ENCODE peak calls at places on chromosomes 11 and 22, in eight cellular contexts. One of them, this sample, is unnamed.

GRCh38 chr11:46357483-46357936 is 10.2 kb downstream of the DGKZ start:
- DNase-seq in SK-N-SH: no peak
- DNase-seq in suprapubic skin: no peak
- DNase-seq in neural progenitor cell: no peak
- DNase-seq in stomach: peak; percentile 86
- DNase-seq in Peyer's patch: peak; percentile 62
- DNase-seq in cardiac muscle cell: no peak
- DNase-seq in right lobe of liver: no peak
- DNase-seq in this sample: no peak

GRCh38 chr11:1881442-1882264 is 10.0 kb downstream of the PRR33 start:
- DNase-seq in SK-N-SH: no peak
- DNase-seq in suprapubic skin: peak; percentile 73
- DNase-seq in neural progenitor cell: no peak
- DNase-seq in stomach: no peak
- DNase-seq in Peyer's patch: peak; percentile 63
- DNase-seq in cardiac muscle cell: no peak
- DNase-seq in right lobe of liver: no peak
- DNase-seq in this sample: peak; percentile 65

GRCh38 chr22:44429941-44430587 is 68.0 kb downstream of the RTL6 start:
- DNase-seq in SK-N-SH: no peak
- DNase-seq in suprapubic skin: no peak
- DNase-seq in neural progenitor cell: no peak
- DNase-seq in stomach: no peak
- DNase-seq in Peyer's patch: no peak
- DNase-seq in cardiac muscle cell: no peak
- DNase-seq in right lobe of liver: no peak
- DNase-seq in this sample: no peak

GRCh38 chr11:45615182-45615792 is 50.1 kb downstream of the CHST1 start:
- DNase-seq in SK-N-SH: no peak
- DNase-seq in suprapubic skin: no peak
- DNase-seq in neural progenitor cell: no peak
- DNase-seq in stomach: no peak
- DNase-seq in Peyer's patch: no peak
- DNase-seq in cardiac muscle cell: no peak
- DNase-seq in right lobe of liver: no peak
- DNase-seq in this sample: no peak

GRCh38 chr11:130531061-130531460 is 82.6 kb downstream of the ADAMTS15 start:
- DNase-seq in SK-N-SH: no peak
- DNase-seq in suprapubic skin: no peak
- DNase-seq in neural progenitor cell: no peak
- DNase-seq in stomach: no peak
- DNase-seq in Peyer's patch: no peak
- DNase-seq in cardiac muscle cell: no peak
- DNase-seq in right lobe of liver: no peak
- DNase-seq in this sample: no peak

GRCh38 chr22:37484115-37485005 is 1.8 kb downstream of the MFNG start:
- DNase-seq in SK-N-SH: no peak
- DNase-seq in suprapubic skin: no peak
- DNase-seq in neural progenitor cell: peak; percentile 71
- DNase-seq in stomach: peak; percentile 72
- DNase-seq in Peyer's patch: peak; percentile 97
- DNase-seq in cardiac muscle cell: no peak
- DNase-seq in right lobe of liver: peak; percentile 86
- DNase-seq in this sample: peak; percentile 85

GRCh38 chr11:1202776-1203504 is 19.9 kb upstream of the MUC5B start:
- DNase-seq in SK-N-SH: peak; percentile 96
- DNase-seq in suprapubic skin: peak; percentile 64
- DNase-seq in neural progenitor cell: peak; percentile 83
- DNase-seq in stomach: peak; percentile 76
- DNase-seq in Peyer's patch: peak; percentile 79
- DNase-seq in cardiac muscle cell: peak; percentile 68
- DNase-seq in right lobe of liver: peak; percentile 65
- DNase-seq in this sample: peak; percentile 33

GRCh38 chr22:44030051-44030701 is 6.1 kb downstream of the PARVB start:
- DNase-seq in SK-N-SH: no peak
- DNase-seq in suprapubic skin: no peak
- DNase-seq in neural progenitor cell: no peak
- DNase-seq in stomach: no peak
- DNase-seq in Peyer's patch: no peak
- DNase-seq in cardiac muscle cell: no peak
- DNase-seq in right lobe of liver: no peak
- DNase-seq in this sample: no peak

GRCh38 chr11:69910519-69911309 is 91.5 kb upstream of the FGF3 start:
- DNase-seq in SK-N-SH: no peak
- DNase-seq in suprapubic skin: peak; percentile 42
- DNase-seq in neural progenitor cell: no peak
- DNase-seq in stomach: no peak
- DNase-seq in Peyer's patch: no peak
- DNase-seq in cardiac muscle cell: no peak
- DNase-seq in right lobe of liver: no peak
- DNase-seq in this sample: no peak

GRCh38 chr22:39529487-39529851 is 3.1 kb downstream of the RPS19BP1 start:
- DNase-seq in SK-N-SH: no peak
- DNase-seq in suprapubic skin: no peak
- DNase-seq in neural progenitor cell: no peak
- DNase-seq in stomach: no peak
- DNase-seq in Peyer's patch: no peak
- DNase-seq in cardiac muscle cell: no peak
- DNase-seq in right lobe of liver: no peak
- DNase-seq in this sample: no peak

GRCh38 chr22:27105142-27106025 is 448.0 kb downstream of the MIAT start:
- DNase-seq in SK-N-SH: no peak
- DNase-seq in suprapubic skin: peak; percentile 86
- DNase-seq in neural progenitor cell: no peak
- DNase-seq in stomach: peak; percentile 31
- DNase-seq in Peyer's patch: peak; percentile 71
- DNase-seq in cardiac muscle cell: no peak
- DNase-seq in right lobe of liver: no peak
- DNase-seq in this sample: peak; percentile 95

GRCh38 chr11:11758603-11759196 is 83.1 kb upstream of the USP47 start:
- DNase-seq in SK-N-SH: no peak
- DNase-seq in suprapubic skin: no peak
- DNase-seq in neural progenitor cell: no peak
- DNase-seq in stomach: no peak
- DNase-seq in Peyer's patch: no peak
- DNase-seq in cardiac muscle cell: no peak
- DNase-seq in right lobe of liver: no peak
- DNase-seq in this sample: no peak

GRCh38 chr11:93089474-93090102 is 108.2 kb downstream of the SLC36A4 start:
- DNase-seq in SK-N-SH: no peak
- DNase-seq in suprapubic skin: no peak
- DNase-seq in neural progenitor cell: peak; percentile 62
- DNase-seq in stomach: no peak
- DNase-seq in Peyer's patch: no peak
- DNase-seq in cardiac muscle cell: peak; percentile 21
- DNase-seq in right lobe of liver: no peak
- DNase-seq in this sample: no peak

GRCh38 chr11:96337541-96338530 is 5.2 kb downstream of the MAML2 start:
- DNase-seq in SK-N-SH: no peak
- DNase-seq in suprapubic skin: no peak
- DNase-seq in neural progenitor cell: no peak
- DNase-seq in stomach: no peak
- DNase-seq in Peyer's patch: peak; percentile 60
- DNase-seq in cardiac muscle cell: peak; percentile 49
- DNase-seq in right lobe of liver: no peak
- DNase-seq in this sample: no peak
- H3K4me1 ChIP-seq in SK-N-SH: peaks cover 28% of the 10 kb centered on the region
- H3K4me1 ChIP-seq in suprapubic skin: peaks cover 60% of the 10 kb centered on the region
- H3K4me1 ChIP-seq in neural progenitor cell: peaks cover 33% of the 10 kb centered on the region
- H3K4me1 ChIP-seq in stomach: peaks cover 52% of the 10 kb centered on the region
- H3K4me1 ChIP-seq in Peyer's patch: peaks cover 30% of the 10 kb centered on the region
- H3K4me1 ChIP-seq in cardiac muscle cell: peaks cover 49% of the 10 kb centered on the region
- H3K4me1 ChIP-seq in right lobe of liver: no peaks in the 10 kb centered on the region
- H3K4me1 ChIP-seq in this sample: peaks cover 48% of the 10 kb centered on the region

GRCh38 chr11:101354801-101355200 is 225.2 kb upstream of the PGR start:
- DNase-seq in SK-N-SH: no peak
- DNase-seq in suprapubic skin: no peak
- DNase-seq in neural progenitor cell: no peak
- DNase-seq in stomach: no peak
- DNase-seq in Peyer's patch: no peak
- DNase-seq in cardiac muscle cell: no peak
- DNase-seq in right lobe of liver: no peak
- DNase-seq in this sample: no peak
- H3K4me3 ChIP-seq in SK-N-SH: no peak overlapping the region
- H3K4me3 ChIP-seq in suprapubic skin: no peak overlapping the region
- H3K4me3 ChIP-seq in neural progenitor cell: no peak overlapping the region
- H3K4me3 ChIP-seq in stomach: no peak overlapping the region
- H3K4me3 ChIP-seq in Peyer's patch: no peak overlapping the region
- H3K4me3 ChIP-seq in cardiac muscle cell: no peak overlapping the region
- H3K4me3 ChIP-seq in right lobe of liver: no peak overlapping the region
- H3K4me3 ChIP-seq in this sample: no peak overlapping the region

DNA sequence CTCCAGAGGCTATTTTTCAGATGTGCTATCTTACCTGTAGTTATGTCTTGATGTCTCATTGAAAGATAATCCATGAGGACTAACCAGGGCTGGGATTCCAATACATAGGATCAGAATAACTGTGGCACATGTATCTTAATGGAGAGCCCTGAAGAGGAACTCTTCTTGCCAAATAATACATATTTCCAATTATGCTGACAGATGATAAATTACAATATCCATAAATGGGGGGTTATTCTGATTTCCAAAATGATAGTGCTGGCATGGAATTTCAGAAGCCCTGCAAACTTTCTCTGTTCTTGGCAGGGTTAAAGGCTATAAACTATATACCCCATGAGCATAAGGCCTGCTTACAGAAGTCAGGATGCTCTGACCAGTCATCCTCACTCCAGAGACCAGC is 154.2 kb downstream of the ATG16L2 start:
- DNase-seq in SK-N-SH: no peak
- DNase-seq in suprapubic skin: no peak
- DNase-seq in neural progenitor cell: no peak
- DNase-seq in stomach: no peak
- DNase-seq in Peyer's patch: no peak
- DNase-seq in cardiac muscle cell: no peak
- DNase-seq in right lobe of liver: no peak
- DNase-seq in this sample: no peak
- H3K4me1 ChIP-seq in SK-N-SH: no peaks in the 10 kb centered on the region
- H3K4me1 ChIP-seq in suprapubic skin: no peaks in the 10 kb centered on the region
- H3K4me1 ChIP-seq in neural progenitor cell: no peaks in the 10 kb centered on the region
- H3K4me1 ChIP-seq in stomach: peaks cover 15% of the 10 kb centered on the region
- H3K4me1 ChIP-seq in Peyer's patch: no peaks in the 10 kb centered on the region
- H3K4me1 ChIP-seq in cardiac muscle cell: peaks cover 24% of the 10 kb centered on the region
- H3K4me1 ChIP-seq in right lobe of liver: no peaks in the 10 kb centered on the region
- H3K4me1 ChIP-seq in this sample: peaks cover 18% of the 10 kb centered on the region

GRCh38 chr11:64360403-64360980 is 1.5 kb downstream of the RPS6KA4 start:
- DNase-seq in SK-N-SH: peak; percentile 27
- DNase-seq in suprapubic skin: no peak
- DNase-seq in neural progenitor cell: no peak
- DNase-seq in stomach: no peak
- DNase-seq in Peyer's patch: no peak
- DNase-seq in cardiac muscle cell: no peak
- DNase-seq in right lobe of liver: no peak
- DNase-seq in this sample: no peak
- H3K4me3 ChIP-seq in SK-N-SH: no peak overlapping the region
- H3K4me3 ChIP-seq in suprapubic skin: peak overlapping the region; percentile 88
- H3K4me3 ChIP-seq in neural progenitor cell: no peak overlapping the region
- H3K4me3 ChIP-seq in stomach: peak overlapping the region; percentile 95
- H3K4me3 ChIP-seq in Peyer's patch: peak overlapping the region; percentile 99
- H3K4me3 ChIP-seq in cardiac muscle cell: no peak overlapping the region
- H3K4me3 ChIP-seq in right lobe of liver: peak overlapping the region; percentile 71
- H3K4me3 ChIP-seq in this sample: peak overlapping the region; percentile 70

GRCh38 chr11:126475627-126475991 is 120.1 kb downstream of the ST3GAL4 start:
- DNase-seq in SK-N-SH: no peak
- DNase-seq in suprapubic skin: no peak
- DNase-seq in neural progenitor cell: no peak
- DNase-seq in stomach: no peak
- DNase-seq in Peyer's patch: no peak
- DNase-seq in cardiac muscle cell: no peak
- DNase-seq in right lobe of liver: no peak
- DNase-seq in this sample: no peak
- H3K4me1 ChIP-seq in SK-N-SH: peaks cover 3% of the 10 kb centered on the region
- H3K4me1 ChIP-seq in suprapubic skin: peaks cover 4% of the 10 kb centered on the region
- H3K4me1 ChIP-seq in neural progenitor cell: peaks cover 17% of the 10 kb centered on the region
- H3K4me1 ChIP-seq in stomach: peaks cover 3% of the 10 kb centered on the region
- H3K4me1 ChIP-seq in Peyer's patch: no peaks in the 10 kb centered on the region
- H3K4me1 ChIP-seq in cardiac muscle cell: no peaks in the 10 kb centered on the region
- H3K4me1 ChIP-seq in right lobe of liver: no peaks in the 10 kb centered on the region
- H3K4me1 ChIP-seq in this sample: peaks cover 4% of the 10 kb centered on the region

DNA sequence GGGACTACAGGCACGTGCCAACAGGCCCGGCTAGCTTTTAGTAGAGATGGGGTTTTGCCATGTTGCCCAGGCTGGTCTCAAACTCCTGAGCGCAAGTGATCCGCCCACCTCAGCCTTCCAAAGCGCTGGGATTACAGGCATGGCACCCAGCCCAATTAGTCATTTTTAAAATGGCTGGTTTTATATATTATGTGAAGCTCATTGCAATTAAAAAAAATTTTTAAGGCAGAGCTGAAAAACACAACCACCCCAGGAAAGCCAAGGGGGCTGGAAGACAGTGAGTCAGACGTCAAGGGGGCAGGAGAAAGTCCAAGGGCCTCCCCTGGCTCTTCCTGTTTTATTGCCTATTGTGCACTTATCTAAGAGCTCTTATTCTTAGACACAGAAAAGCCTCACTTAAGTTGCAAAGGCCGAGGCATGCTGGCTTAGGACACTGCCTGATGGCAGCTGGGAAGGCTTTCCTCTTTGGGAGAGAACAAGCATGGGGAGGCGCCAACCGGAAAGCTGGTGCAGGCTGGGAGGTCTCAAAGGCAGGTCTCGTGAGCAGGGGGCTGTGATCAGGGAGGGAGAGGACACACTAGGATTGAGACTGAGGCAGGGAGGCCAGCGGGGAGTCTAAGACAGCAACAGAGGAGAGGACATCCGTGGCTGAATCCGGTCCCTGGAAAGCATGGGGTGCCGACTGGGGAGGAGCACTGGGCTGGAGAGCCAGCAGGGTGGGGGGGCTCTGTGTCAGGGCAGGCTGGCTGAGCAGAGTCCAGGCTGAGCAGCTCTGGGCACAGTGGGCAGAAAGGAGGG is 11.1 kb upstream of the OSM start:
- DNase-seq in SK-N-SH: no peak
- DNase-seq in suprapubic skin: no peak
- DNase-seq in neural progenitor cell: peak; percentile 48
- DNase-seq in stomach: no peak
- DNase-seq in Peyer's patch: peak; percentile 59
- DNase-seq in cardiac muscle cell: peak; percentile 33
- DNase-seq in right lobe of liver: no peak
- DNase-seq in this sample: peak; percentile 57
- H3K4me3 ChIP-seq in SK-N-SH: no peak overlapping the region
- H3K4me3 ChIP-seq in suprapubic skin: no peak overlapping the region
- H3K4me3 ChIP-seq in neural progenitor cell: no peak overlapping the region
- H3K4me3 ChIP-seq in stomach: no peak overlapping the region
- H3K4me3 ChIP-seq in Peyer's patch: no peak overlapping the region
- H3K4me3 ChIP-seq in cardiac muscle cell: no peak overlapping the region
- H3K4me3 ChIP-seq in right lobe of liver: no peak overlapping the region
- H3K4me3 ChIP-seq in this sample: no peak overlapping the region

GRCh38 chr11:76935030-76935429 is 74.3 kb downstream of the ACER3 start:
- DNase-seq in SK-N-SH: no peak
- DNase-seq in suprapubic skin: no peak
- DNase-seq in neural progenitor cell: peak; percentile 35
- DNase-seq in stomach: no peak
- DNase-seq in Peyer's patch: no peak
- DNase-seq in cardiac muscle cell: peak; percentile 33
- DNase-seq in right lobe of liver: no peak
- DNase-seq in this sample: no peak
- H3K4me1 ChIP-seq in SK-N-SH: no peaks in the 10 kb centered on the region
- H3K4me1 ChIP-seq in suprapubic skin: no peaks in the 10 kb centered on the region
- H3K4me1 ChIP-seq in neural progenitor cell: no peaks in the 10 kb centered on the region
- H3K4me1 ChIP-seq in stomach: no peaks in the 10 kb centered on the region
- H3K4me1 ChIP-seq in Peyer's patch: no peaks in the 10 kb centered on the region
- H3K4me1 ChIP-seq in cardiac muscle cell: no peaks in the 10 kb centered on the region
- H3K4me1 ChIP-seq in right lobe of liver: no peaks in the 10 kb centered on the region
- H3K4me1 ChIP-seq in this sample: no peaks in the 10 kb centered on the region

This sample was measured in tibial artery.